ENCODE peak calls at places on chromosomes 4 and X, in five cellular contexts. P, F, S, O and Q are unnamed samples. For H3K27me3, the result is how much of the 10 kb centered on the place peaks cover.

GRCh38 chrX:2696698-2697215 is 5.7 kb downstream of the CD99 start:
- DNase-seq in P (no peak), F (no peak), S (peak), O (no peak), Q (peak)

GRCh38 chrX:118839334-118839958 is 15.8 kb downstream of the ZCCHC12 start:
- DNase-seq in P (peak), F (peak), S (no peak), O (peak), Q (peak)

GRCh38 chr4:186669735-186670134 is 53.9 kb downstream of the FAT1 start:
- DNase-seq in P (no peak), F (no peak), S (no peak), O (no peak), Q (no peak)

GRCh38 chr4:121070696-121071639 is 1.4 kb downstream of the NDNF start:
- DNase-seq in P (peak), F (peak), S (no peak), O (peak), Q (no peak)

GRCh38 chr4:177308842-177309524 is 691 bp upstream of the NEIL3 start:
- DNase-seq in P (no peak), F (no peak), S (no peak), O (no peak), Q (no peak)

GRCh38 chr4:81471361-81472248 is at the start of gene RASGEF1B:
- DNase-seq in P (peak), F (peak), S (peak), O (peak), Q (peak)

GRCh38 chr4:112130903-112131302 is 14.4 kb upstream of the FAM241A start:
- DNase-seq in P (no peak), F (no peak), S (no peak), O (no peak), Q (no peak)

GRCh38 chr4:34720563-34720962 is 1523.8 kb downstream of the ARAP2 start:
- DNase-seq in P (no peak), F (no peak), S (no peak), O (no peak), Q (peak)

GRCh38 chrX:78997870-78998558 is 52.8 kb downstream of the P2RY10 start:
- DNase-seq in P (peak), F (no peak), S (no peak), O (no peak), Q (no peak)

GRCh38 chrX:151687635-151688034 is 7.6 kb upstream of the PRRG3 start:
- DNase-seq in P (no peak), F (no peak), S (no peak), O (no peak), Q (no peak)

GRCh38 chr4:124055896-124056295 is 656.6 kb downstream of the ANKRD50 start:
- DNase-seq in P (no peak), F (no peak), S (no peak), O (no peak), Q (no peak)

GRCh38 chrX:39653656-39654055 is 444.1 kb downstream of the BCOR start:
- DNase-seq in P (no peak), F (no peak), S (no peak), O (no peak), Q (no peak)

GRCh38 chr4:93771640-93772411 is 56.7 kb upstream of the ATOH1 start:
- DNase-seq in P (no peak), F (no peak), S (no peak), O (no peak), Q (no peak)

GRCh38 chr4:37822220-37822619 is 4.3 kb upstream of the PGM2 start:
- DNase-seq in P (no peak), F (no peak), S (no peak), O (no peak), Q (no peak)

GRCh38 chrX:80808854-80809493 is 703 bp downstream of the BRWD3 start:
- DNase-seq in P (no peak), F (no peak), S (no peak), O (peak), Q (no peak)

GRCh38 chr4:90419124-90419711 is 292.0 kb downstream of the CCSER1 start:
- DNase-seq in P (no peak), F (no peak), S (no peak), O (no peak), Q (peak)

GRCh38 chr4:151389316-151389715 is 19.7 kb upstream of the FHIP1A start:
- DNase-seq in P (no peak), F (no peak), S (no peak), O (no peak), Q (no peak)

GRCh38 chrX:31099536-31100090 is 27.8 kb upstream of the FTHL17 start:
- DNase-seq in P (no peak), F (no peak), S (no peak), O (no peak), Q (no peak)

GRCh38 chrX:85109235-85109634 is 105.6 kb downstream of the APOOL start:
- DNase-seq in P (no peak), F (no peak), S (no peak), O (no peak), Q (peak)

GRCh38 chr4:165364452-165365080 is 14.2 kb upstream of the CPE start:
- DNase-seq in P (no peak), F (no peak), S (no peak), O (no peak), Q (no peak)

GRCh38 chr4:76897522-76898384 is at the start of gene SOWAHB:
- DNase-seq in P (peak), F (no peak), S (no peak), O (peak), Q (no peak)

GRCh38 chrX:94744786-94745185 is 1070.8 kb downstream of the FAM133A start:
- DNase-seq in P (no peak), F (no peak), S (no peak), O (no peak), Q (no peak)

GRCh38 chr4:70704333-70705145 is 16.2 kb downstream of the UTP3 start:
- DNase-seq in P (peak), F (peak), S (no peak), O (peak), Q (peak)

GRCh38 chr4:133929540-133929939 is 272.0 kb downstream of the PABPC4L start:
- DNase-seq in P (no peak), F (no peak), S (no peak), O (no peak), Q (no peak)

GRCh38 chr4:114807759-114808404 is 209.3 kb downstream of the UGT8 start:
- DNase-seq in P (no peak), F (no peak), S (no peak), O (no peak), Q (peak)

DNA sequence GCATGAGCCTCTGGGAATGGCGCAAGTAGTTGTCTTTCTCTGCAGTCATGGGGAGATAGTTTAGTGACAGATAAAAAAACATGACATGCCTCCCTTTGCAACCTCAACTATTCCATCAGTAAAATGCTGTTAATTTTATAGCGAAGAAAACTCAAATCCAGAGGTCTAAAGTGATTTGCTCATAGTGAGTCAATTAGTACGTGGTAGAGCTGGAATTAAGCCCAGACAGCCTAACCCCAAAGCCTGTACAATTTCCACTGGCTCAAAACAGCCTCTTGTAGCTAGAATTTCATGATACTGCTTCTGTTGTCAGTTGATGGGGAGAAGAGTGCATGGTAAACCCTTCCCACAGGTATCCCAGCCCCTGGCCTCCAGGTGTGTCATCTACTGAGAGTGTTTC is 81.3 kb upstream of the TRPC5 start:
- DNase-seq in P (no peak), F (no peak), S (no peak), O (no peak), Q (no peak)
- H3K27me3 ChIP-seq in P (under half), F (under half), S (under half), O (under half), Q (under half)

GRCh38 chrX:71578253-71579135 is at the start of gene GCNA:
- DNase-seq in P (peak), F (no peak), S (no peak), O (no peak), Q (peak)
- H3K27me3 ChIP-seq in P (under half), F (under half), S (under half), O (under half), Q (under half)

DNA sequence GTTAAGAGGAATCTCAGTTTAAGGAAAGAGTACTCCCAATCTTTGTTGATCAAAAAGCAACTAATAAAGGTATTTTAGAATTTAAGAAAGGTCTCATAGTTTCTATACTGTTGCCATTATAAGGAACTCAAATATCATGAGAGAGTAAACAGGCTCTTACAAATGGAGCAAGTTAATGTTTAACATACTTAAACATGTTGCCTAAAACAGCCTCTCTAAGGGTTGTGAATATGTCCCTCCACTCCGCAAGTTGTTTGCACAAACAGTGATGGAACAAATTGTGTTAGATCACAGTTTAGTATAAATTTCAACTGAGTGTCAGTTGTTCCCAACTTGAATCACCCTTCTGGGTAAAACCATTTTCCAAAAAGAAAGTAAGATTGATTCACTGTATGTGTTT is 1678.3 kb downstream of the PCDH19 start:
- DNase-seq in P (no peak), F (no peak), S (no peak), O (no peak), Q (no peak)
- H3K27me3 ChIP-seq in P (under half), F (under half), S (under half), O (under half), Q (under half)

GRCh38 chrX:146615807-146616206 is 193.8 kb upstream of the CXorf51B start:
- DNase-seq in P (no peak), F (no peak), S (no peak), O (no peak), Q (no peak)

DNA sequence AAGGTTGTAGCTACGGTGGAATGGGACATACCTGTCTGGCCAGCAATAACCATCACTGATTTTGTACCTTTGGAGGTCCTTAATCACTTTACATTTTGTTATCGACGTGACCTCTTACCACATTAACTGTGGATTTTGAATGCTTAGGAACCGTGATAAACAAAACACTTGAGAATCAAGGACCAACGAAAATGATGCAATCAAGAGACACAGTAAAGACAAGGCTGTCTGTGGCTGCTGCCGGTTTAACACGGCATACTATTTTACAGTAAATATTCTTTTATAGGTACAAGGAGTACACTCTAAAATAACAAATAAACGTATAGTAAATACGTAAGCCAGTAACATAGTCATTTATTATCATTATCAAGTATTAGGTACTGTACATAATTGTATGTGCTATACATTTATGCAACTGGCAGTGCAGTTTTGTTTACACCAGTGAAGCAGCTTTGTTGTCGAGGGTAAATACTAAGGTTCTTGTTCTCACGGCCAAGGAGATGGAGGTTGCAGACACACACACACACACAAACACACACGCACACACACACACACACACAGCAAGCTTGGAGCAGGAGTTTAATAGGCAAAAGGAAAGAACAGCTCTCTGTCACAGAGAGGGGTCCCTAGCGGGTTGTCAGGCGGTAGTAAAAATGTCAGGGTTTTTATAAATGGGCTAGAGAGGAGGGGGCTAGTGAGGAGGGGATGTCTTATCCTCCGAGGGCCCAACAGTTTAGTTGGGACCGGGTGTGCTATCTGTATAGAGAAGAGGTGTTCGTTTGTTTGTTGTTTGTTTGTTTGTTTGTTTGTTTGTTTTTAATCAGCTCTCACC is 194.7 kb upstream of the CXorf51B start:
- DNase-seq in P (no peak), F (no peak), S (no peak), O (no peak), Q (no peak)
- H3K27me3 ChIP-seq in P (under half), F (under half), S (under half), O (under half), Q (under half)

GRCh38 chrX:54248309-54248708 is 65.3 kb upstream of the FAM120C start:
- DNase-seq in P (no peak), F (no peak), S (peak), O (no peak), Q (peak)
- H3K27me3 ChIP-seq in P (under half), F (under half), S (under half), O (under half), Q (under half)

GRCh38 chrX:149267878-149268813 is 237.0 kb downstream of the IDS start:
- DNase-seq in P (no peak), F (no peak), S (no peak), O (no peak), Q (no peak)
- H3K27me3 ChIP-seq in P (under half), F (under half), S (under half), O (under half), Q (under half)